ENCODE peak calls at places on chromosomes 6 and 20, in eight cellular contexts. N is AG10803, L is mucosa of gallbladder, K is T-cell, T is PC-9, O is MM.1S, C is omental fat pad, I is KBM-7. Y is an unnamed sample.

GRCh38 chr6:41677430-41678045 is 39.3 kb downstream of the MDFI start:
- DNase-seq in N (no peak), C (no peak), K (no peak), O (no peak), I (no peak), L (no peak), T (no peak), Y (no peak)

GRCh38 chr6:141914646-141915045 is 218.1 kb upstream of the GJE1 start:
- DNase-seq in C (no peak), N (no peak), L (no peak), O (no peak), I (no peak), K (no peak), T (no peak), Y (no peak)

GRCh38 chr6:146420255-146420654 is 123.4 kb upstream of the RAB32 start:
- DNase-seq in O (no peak), C (no peak), T (no peak), I (no peak), N (no peak), L (no peak), K (no peak), Y (no peak)

GRCh38 chr6:53869964-53870363 is 75.2 kb downstream of the LRRC1 start:
- DNase-seq in O (no peak), L (no peak), T (no peak), N (no peak), C (no peak), I (no peak), K (no peak), Y (no peak)

GRCh38 chr6:161409353-161409752 is 135.5 kb upstream of the AGPAT4 start:
- DNase-seq in N (peak; percentile 27), K (no peak), I (no peak), T (no peak), C (no peak), O (no peak), L (no peak), Y (no peak)

GRCh38 chr6:92667843-92668242 is 751.5 kb downstream of the EPHA7 start:
- DNase-seq in C (no peak), N (peak; percentile 31), T (no peak), K (no peak), L (no peak), I (no peak), O (no peak), Y (no peak)

GRCh38 chr20:44211177-44212039 is 837 bp upstream of the OSER1 start:
- DNase-seq in O (peak; percentile 38), I (no peak), L (peak; percentile 20), N (peak; percentile 74), C (no peak), K (no peak), T (no peak), Y (no peak)

GRCh38 chr20:24913076-24913628 is 35.9 kb upstream of the CST7 start:
- DNase-seq in N (no peak), I (no peak), L (peak; percentile 4), C (no peak), T (no peak), O (no peak), K (no peak), Y (no peak)

GRCh38 chr6:143536461-143536865 is 24.9 kb upstream of the FUCA2 start:
- DNase-seq in C (no peak), N (peak; percentile 42), K (no peak), L (peak; percentile 54), I (peak; percentile 59), T (no peak), O (peak; percentile 33), Y (peak; percentile 13)

GRCh38 chr6:7152467-7152866 is 44.7 kb downstream of the RREB1 start:
- DNase-seq in N (no peak), I (no peak), T (no peak), O (no peak), L (no peak), K (no peak), C (no peak), Y (no peak)

GRCh38 chr20:34579191-34579661 is 20.7 kb downstream of the MAP1LC3A start:
- DNase-seq in K (no peak), N (peak; percentile 78), C (no peak), O (no peak), T (peak; percentile 61), L (peak; percentile 69), I (no peak), Y (no peak)

GRCh38 chr20:44079291-44079690 is 107.7 kb downstream of the JPH2 start:
- DNase-seq in O (no peak), K (no peak), T (no peak), I (no peak), N (no peak), C (no peak), L (no peak), Y (no peak)

GRCh38 chr6:37787216-37787615 is 32.3 kb upstream of the ZFAND3 start:
- DNase-seq in L (no peak), T (no peak), I (no peak), C (no peak), O (no peak), N (no peak), K (no peak), Y (no peak)

GRCh38 chr20:46359233-46359751 is 47.1 kb downstream of the ELMO2 start:
- DNase-seq in N (no peak), K (no peak), T (no peak), C (no peak), I (peak; percentile 35), O (no peak), L (no peak), Y (no peak)

GRCh38 chr6:135922746-135923145 is 71.2 kb downstream of the PDE7B start:
- DNase-seq in K (no peak), C (no peak), N (peak; percentile 91), O (no peak), L (no peak), T (no peak), I (no peak), Y (no peak)

GRCh38 chr20:47720636-47721427 is 64.4 kb downstream of the SULF2 start:
- DNase-seq in L (no peak), I (no peak), N (peak; percentile 58), C (no peak), K (no peak), T (no peak), O (no peak), Y (no peak)

GRCh38 chr6:11341867-11342266 is 109.4 kb upstream of the NEDD9 start:
- DNase-seq in L (no peak), I (no peak), C (no peak), K (no peak), N (peak; percentile 47), T (no peak), O (no peak), Y (no peak)

GRCh38 chr20:53332022-53332824 is 261.4 kb downstream of the ZNF217 start:
- DNase-seq in K (no peak), O (no peak), I (no peak), C (no peak), N (no peak), L (no peak), T (peak; percentile 25), Y (no peak)

GRCh38 chr6:122653094-122653493 is 42.9 kb downstream of the PKIB start:
- DNase-seq in L (no peak), C (no peak), I (no peak), K (no peak), N (no peak), O (no peak), T (peak; percentile 94), Y (no peak)

GRCh38 chr6:125018136-125018535 is 55.9 kb downstream of the RNF217 start:
- DNase-seq in T (no peak), C (no peak), L (no peak), I (no peak), O (no peak), K (no peak), N (no peak), Y (no peak)

GRCh38 chr6:53066059-53066406 is 829 bp downstream of the FBXO9 start:
- DNase-seq in O (no peak), N (peak; percentile 35), C (no peak), K (peak; percentile 10), L (peak; percentile 22), I (peak; percentile 58), T (no peak), Y (peak; percentile 15)

GRCh38 chr20:3323398-3323797 is 84.1 kb downstream of the DNAAF9 start:
- DNase-seq in L (no peak), I (peak; percentile 41), K (no peak), T (peak; percentile 43), N (no peak), C (no peak), O (no peak), Y (no peak)

GRCh38 chr6:150420926-150421325 is 52.1 kb downstream of the IYD start:
- DNase-seq in T (no peak), K (no peak), N (no peak), C (no peak), I (no peak), O (no peak), L (no peak), Y (no peak)

GRCh38 chr20:47300071-47300470 is 56.4 kb downstream of the ZMYND8 start:
- DNase-seq in K (no peak), T (no peak), I (no peak), C (no peak), N (peak; percentile 40), O (no peak), L (no peak), Y (no peak)

GRCh38 chr20:2749951-2750342 is 50.5 kb downstream of the CPXM1 start:
- DNase-seq in O (no peak), T (no peak), C (no peak), L (no peak), K (no peak), N (no peak), I (no peak), Y (no peak)

GRCh38 chr6:73515204-73516101 is 5.4 kb downstream of the EEF1A1 start:
- DNase-seq in L (peak; percentile 71), C (no peak), O (peak; percentile 68), T (peak; percentile 85), I (peak; percentile 74), N (peak; percentile 87), K (peak; percentile 56), Y (peak; percentile 80)

GRCh38 chr6:122476131-122476530 is 4.5 kb upstream of the SERINC1 start:
- DNase-seq in C (no peak), O (peak; percentile 40), L (no peak), I (peak; percentile 32), T (no peak), K (no peak), N (peak; percentile 31), Y (peak; percentile 34)

Y was measured in OCI-LY7.